ENCODE peak calls at places on chromosomes 16 and 17, in four cellular contexts. H, G, F and A are unnamed samples.

GRCh38 chr17:55398689-55399088 is 22.9 kb downstream of the MMD start:
- DNase-seq in F (no peak), G (no peak), H (no peak), A (no peak)

GRCh38 chr17:35731932-35732805 is 730 bp downstream of the RASL10B start:
- DNase-seq in G (peak), H (no peak), F (no peak), A (no peak)

GRCh38 chr17:61139219-61139618 is 260.4 kb upstream of the TBX2 start:
- DNase-seq in G (no peak), H (no peak), F (no peak), A (peak)

GRCh38 chr16:11914210-11914758 is 1.5 kb downstream of the GSPT1 start:
- DNase-seq in H (no peak), G (no peak), F (no peak), A (no peak)

GRCh38 chr17:73255671-73256181 is 6.0 kb downstream of the CPSF4L start:
- DNase-seq in F (peak), G (peak), H (peak), A (no peak)

GRCh38 chr17:30605523-30605922 is 128.3 kb downstream of the GOSR1 start:
- DNase-seq in G (no peak), F (no peak), H (no peak), A (no peak)

GRCh38 chr17:37699285-37699973 is 45.4 kb downstream of the HNF1B start:
- DNase-seq in H (no peak), G (no peak), F (no peak), A (no peak)

GRCh38 chr16:67926181-67926742 is 5.4 kb downstream of the CTRL start:
- DNase-seq in F (no peak), G (no peak), H (peak), A (no peak)

DNA sequence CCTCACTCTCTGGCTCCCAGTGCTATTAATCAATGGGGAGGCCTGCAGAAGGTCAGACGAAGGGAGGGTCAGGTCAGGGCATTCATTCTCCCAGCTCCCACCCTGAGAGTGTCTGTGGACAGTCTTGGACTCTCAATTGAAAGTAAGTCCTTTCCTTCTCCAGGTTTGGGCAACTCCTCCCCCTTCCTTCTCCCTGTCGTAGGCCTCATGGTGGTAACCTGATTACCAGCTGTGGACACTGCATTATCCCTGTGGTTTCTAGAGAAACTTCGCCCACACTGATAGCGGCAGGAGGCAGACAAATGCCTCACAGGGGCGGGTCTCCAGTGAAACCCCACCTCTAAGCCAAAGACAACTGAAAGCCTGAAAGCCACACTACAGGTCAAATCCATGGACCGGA is 57.7 kb upstream of the SLC25A19 start:
- DNase-seq in F (peak), G (no peak), H (no peak), A (no peak)
- TF ChIP-seq USF1 in F (no peak), G (no peak), H (no peak), A (no peak)

GRCh38 chr17:48261297-48261880 is 153.8 kb downstream of the SNX11 start:
- DNase-seq in H (peak), F (peak), G (peak), A (no peak)
- TF ChIP-seq USF1 in H (no peak), F (no peak), G (no peak), A (no peak)

DNA sequence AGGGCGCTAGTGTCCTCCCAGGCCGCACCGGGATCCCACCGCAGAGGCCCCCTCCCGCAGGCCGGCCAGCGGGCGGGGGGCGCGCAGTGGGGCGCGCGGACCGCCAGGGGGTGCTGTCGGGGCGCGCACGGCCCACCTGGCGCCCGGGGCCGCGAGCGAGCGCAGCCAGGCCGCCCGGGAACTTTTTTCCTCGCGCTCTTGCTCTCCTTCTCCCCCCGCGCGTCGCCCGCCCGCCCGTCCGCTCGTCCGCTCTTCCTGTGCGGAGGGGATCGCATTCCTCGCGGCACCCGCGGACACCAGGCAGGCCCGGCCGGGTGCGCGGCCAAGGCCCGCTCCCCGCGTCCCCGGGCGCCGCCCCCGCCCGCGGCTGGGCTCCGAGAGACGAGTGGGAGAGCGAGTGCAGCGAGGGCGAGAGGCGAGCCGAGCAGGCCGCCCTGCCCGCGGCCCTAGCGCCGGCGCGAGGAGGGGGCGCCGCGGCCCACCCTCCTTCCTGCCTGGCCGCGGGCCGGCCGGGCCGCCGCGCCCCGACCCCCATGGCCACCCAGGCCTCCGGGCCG is at the start of gene RAI1:
- DNase-seq in G (peak), F (peak), H (peak), A (no peak)
- TF ChIP-seq USF1 in G (no peak), F (no peak), H (no peak), A (no peak)

GRCh38 chr17:44387773-44388172 is 1.7 kb downstream of the ITGA2B start:
- DNase-seq in H (no peak), F (no peak), G (no peak), A (no peak)

GRCh38 chr17:44386182-44386525 is 3.3 kb downstream of the ITGA2B start:
- DNase-seq in H (no peak), G (no peak), F (no peak), A (no peak)

GRCh38 chr17:44389281-44389680 is at the start of gene ITGA2B:
- DNase-seq in G (no peak), H (no peak), F (no peak), A (no peak)

GRCh38 chr17:44389723-44390202 is 314 bp upstream of the ITGA2B start:
- DNase-seq in G (no peak), H (no peak), F (peak), A (no peak)

GRCh38 chr17:44390250-44390649 is 801 bp upstream of the ITGA2B start:
- DNase-seq in F (no peak), G (no peak), H (no peak), A (no peak)
- TF ChIP-seq USF1 in F (no peak), G (no peak), H (no peak), A (no peak)